ENCODE peak calls at places on chromosomes 6 and 20, in five cellular contexts. One of them, this sample, is unnamed.

GRCh38 chr6:25755496-25755895 is 954 bp downstream of the SLC17A4 start:
- DNase-seq in HFF-Myc: no peak
- DNase-seq in fibroblast of lung: no peak
- DNase-seq in Daoy: no peak
- DNase-seq in heart right ventricle: no peak
- DNase-seq in this sample: no peak

GRCh38 chr6:169961772-169962561 is 210.5 kb downstream of the ERMARD start:
- DNase-seq in fibroblast of lung: no peak
- DNase-seq in Daoy: peak
- DNase-seq in heart right ventricle: peak
- DNase-seq in HFF-Myc: no peak
- DNase-seq in this sample: no peak

GRCh38 chr6:44349904-44350649 is 7.6 kb downstream of the SPATS1 start:
- DNase-seq in fibroblast of lung: no peak
- DNase-seq in HFF-Myc: no peak
- DNase-seq in heart right ventricle: no peak
- DNase-seq in Daoy: no peak
- DNase-seq in this sample: no peak

GRCh38 chr6:7504041-7504440 is 37.4 kb upstream of the DSP start:
- DNase-seq in heart right ventricle: no peak
- DNase-seq in HFF-Myc: no peak
- DNase-seq in fibroblast of lung: no peak
- DNase-seq in Daoy: no peak
- DNase-seq in this sample: no peak

GRCh38 chr6:138098306-138098705 is 8.9 kb downstream of the PERP start:
- DNase-seq in heart right ventricle: no peak
- DNase-seq in fibroblast of lung: no peak
- DNase-seq in Daoy: no peak
- DNase-seq in HFF-Myc: no peak
- DNase-seq in this sample: no peak

GRCh38 chr6:25971187-25971811 is 8.7 kb downstream of the TRIM38 start:
- DNase-seq in heart right ventricle: peak
- DNase-seq in fibroblast of lung: peak
- DNase-seq in HFF-Myc: peak
- DNase-seq in Daoy: peak
- DNase-seq in this sample: peak

GRCh38 chr6:123380257-123380656 is 256.5 kb downstream of the TRDN start:
- DNase-seq in heart right ventricle: peak
- DNase-seq in Daoy: peak
- DNase-seq in fibroblast of lung: peak
- DNase-seq in HFF-Myc: no peak
- DNase-seq in this sample: peak

GRCh38 chr6:37556884-37557644 is 57.4 kb upstream of the CCDC167 start:
- DNase-seq in HFF-Myc: no peak
- DNase-seq in Daoy: peak
- DNase-seq in heart right ventricle: no peak
- DNase-seq in fibroblast of lung: no peak
- DNase-seq in this sample: no peak

GRCh38 chr20:58839474-58839874 is 11.2 kb downstream of the GNAS-AS1 start:
- DNase-seq in Daoy: peak
- DNase-seq in heart right ventricle: peak
- DNase-seq in fibroblast of lung: peak
- DNase-seq in HFF-Myc: no peak
- DNase-seq in this sample: no peak